ENCODE peak calls at places on chromosomes 2 and 18, in five cellular contexts. One of them, this sample, is unnamed.

GRCh38 chr2:238096311-238097011 is 3.7 kb upstream of the ESPNL start:
- DNase-seq in MM.1S: no peak
- DNase-seq in sigmoid colon: no peak
- DNase-seq in IMR-90: no peak
- DNase-seq in GM12865: no peak
- DNase-seq in this sample: no peak

GRCh38 chr2:50820176-50820575 is 211.8 kb downstream of the NRXN1 start:
- DNase-seq in MM.1S: peak
- DNase-seq in IMR-90: no peak
- DNase-seq in sigmoid colon: no peak
- DNase-seq in GM12865: no peak
- DNase-seq in this sample: no peak

GRCh38 chr2:202718614-202719013 is 83.8 kb downstream of the FAM117B start:
- DNase-seq in sigmoid colon: no peak
- DNase-seq in IMR-90: peak
- DNase-seq in GM12865: no peak
- DNase-seq in MM.1S: no peak
- DNase-seq in this sample: no peak

GRCh38 chr2:158817596-158817995 is 22.5 kb downstream of the DAPL1 start:
- DNase-seq in GM12865: no peak
- DNase-seq in sigmoid colon: no peak
- DNase-seq in IMR-90: peak
- DNase-seq in MM.1S: no peak
- DNase-seq in this sample: no peak

GRCh38 chr2:63875758-63876710 is 34.3 kb downstream of the UGP2 start:
- DNase-seq in GM12865: no peak
- DNase-seq in sigmoid colon: no peak
- DNase-seq in MM.1S: no peak
- DNase-seq in IMR-90: no peak
- DNase-seq in this sample: no peak

GRCh38 chr2:159119652-159120257 is 151.3 kb downstream of the TANC1 start:
- DNase-seq in IMR-90: peak
- DNase-seq in MM.1S: peak
- DNase-seq in GM12865: no peak
- DNase-seq in sigmoid colon: no peak
- DNase-seq in this sample: no peak

GRCh38 chr2:18094277-18094676 is 215.8 kb downstream of the KCNS3 start:
- DNase-seq in sigmoid colon: no peak
- DNase-seq in IMR-90: no peak
- DNase-seq in MM.1S: no peak
- DNase-seq in GM12865: no peak
- DNase-seq in this sample: no peak

GRCh38 chr18:34223164-34223892 is 1.4 kb downstream of the NOL4 start:
- DNase-seq in sigmoid colon: no peak
- DNase-seq in MM.1S: no peak
- DNase-seq in GM12865: peak
- DNase-seq in IMR-90: no peak
- DNase-seq in this sample: no peak

GRCh38 chr2:197387179-197387578 is 47.6 kb downstream of the SF3B1 start:
- DNase-seq in MM.1S: no peak
- DNase-seq in IMR-90: no peak
- DNase-seq in GM12865: no peak
- DNase-seq in sigmoid colon: no peak
- DNase-seq in this sample: no peak

GRCh38 chr2:15673919-15674636 is 82.4 kb downstream of the DDX1 start:
- DNase-seq in MM.1S: no peak
- DNase-seq in GM12865: no peak
- DNase-seq in sigmoid colon: no peak
- DNase-seq in IMR-90: peak
- DNase-seq in this sample: no peak

DNA sequence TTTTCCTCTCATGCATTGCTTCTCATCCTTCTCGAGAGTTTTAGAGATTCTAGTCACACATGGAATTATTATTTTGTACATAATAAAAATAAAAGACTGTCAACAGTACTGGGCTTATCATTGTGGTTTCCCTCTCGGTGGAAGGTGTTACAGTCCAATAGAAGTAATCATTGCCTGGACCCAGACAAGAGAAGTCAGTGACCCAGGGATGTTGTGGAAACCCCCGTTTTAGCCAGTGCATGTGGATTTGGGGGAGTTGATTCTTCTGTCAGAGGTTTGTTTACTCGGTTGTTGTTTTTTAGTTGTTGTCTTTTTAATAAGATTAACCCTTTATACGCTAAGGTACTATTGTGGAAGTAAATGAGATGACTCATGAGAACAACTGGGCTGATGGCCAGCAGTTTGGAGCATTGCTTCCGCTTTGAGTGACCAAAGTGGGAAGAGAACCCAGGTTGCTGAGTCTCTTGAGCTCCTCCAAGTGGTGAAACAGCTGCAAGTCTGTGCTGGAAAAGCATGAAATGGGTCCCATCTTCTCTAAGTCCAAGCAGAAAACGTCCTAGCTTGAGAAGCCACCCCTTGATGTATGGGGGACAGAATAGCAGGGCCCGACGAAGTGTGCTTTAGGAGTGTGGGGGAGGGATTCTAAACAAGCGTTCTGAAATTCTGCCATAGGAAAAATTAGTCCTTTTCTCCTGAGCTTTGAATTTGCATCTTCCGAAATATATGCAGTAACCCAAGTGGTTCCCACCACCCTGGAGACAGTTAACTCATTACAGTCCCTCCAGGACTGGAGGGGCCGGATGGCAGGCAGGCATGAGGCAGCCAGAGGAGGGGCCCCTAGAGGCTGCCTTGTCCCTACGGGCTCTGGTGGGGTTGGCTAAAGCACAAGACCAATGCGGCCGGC is 61.8 kb upstream of the GPR45 start:
- DNase-seq in MM.1S: no peak
- DNase-seq in IMR-90: peak
- DNase-seq in sigmoid colon: no peak
- DNase-seq in GM12865: peak
- DNase-seq in this sample: no peak
- TF ChIP-seq CTCF in MM.1S: peak
- TF ChIP-seq CTCF in IMR-90: peak
- TF ChIP-seq CTCF in sigmoid colon: no peak
- TF ChIP-seq CTCF in GM12865: peak
- TF ChIP-seq CTCF in this sample: peak

GRCh38 chr18:76518543-76519155 is 23.6 kb upstream of the ZNF516 start:
- DNase-seq in IMR-90: peak
- DNase-seq in GM12865: peak
- DNase-seq in MM.1S: no peak
- DNase-seq in sigmoid colon: no peak
- DNase-seq in this sample: no peak
- TF ChIP-seq CTCF in IMR-90: no peak
- TF ChIP-seq CTCF in GM12865: no peak
- TF ChIP-seq CTCF in MM.1S: no peak
- TF ChIP-seq CTCF in sigmoid colon: no peak
- TF ChIP-seq CTCF in this sample: no peak

GRCh38 chr2:31038385-31038784 is 99.9 kb downstream of the GALNT14 start:
- DNase-seq in sigmoid colon: no peak
- DNase-seq in IMR-90: no peak
- DNase-seq in GM12865: no peak
- DNase-seq in MM.1S: no peak
- DNase-seq in this sample: no peak
- TF ChIP-seq CTCF in sigmoid colon: no peak
- TF ChIP-seq CTCF in IMR-90: no peak
- TF ChIP-seq CTCF in GM12865: no peak
- TF ChIP-seq CTCF in MM.1S: no peak
- TF ChIP-seq CTCF in this sample: no peak

DNA sequence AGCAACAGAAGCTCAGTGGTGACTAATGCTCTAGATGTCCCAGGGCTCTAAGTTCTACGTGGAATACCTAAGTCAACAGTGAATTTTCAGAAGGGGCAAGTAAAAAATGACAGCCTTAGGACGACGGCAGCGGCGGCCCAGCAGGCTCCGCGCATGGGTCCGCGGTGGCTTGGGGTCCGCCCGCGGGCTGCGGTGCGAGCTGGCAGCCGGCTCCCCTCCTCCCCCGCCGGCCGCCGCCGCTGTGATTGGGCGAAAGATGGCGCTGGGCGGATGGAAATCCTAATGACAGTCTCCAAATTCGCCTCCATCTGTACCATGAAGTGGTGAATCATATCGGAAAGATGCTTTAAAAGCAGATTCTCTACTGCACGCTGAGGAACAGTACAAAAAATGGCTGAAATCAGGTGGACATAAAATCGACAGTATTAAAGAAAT is 74.7 kb downstream of the HNRNPLL start:
- DNase-seq in sigmoid colon: no peak
- DNase-seq in MM.1S: no peak
- DNase-seq in GM12865: peak
- DNase-seq in IMR-90: peak
- DNase-seq in this sample: no peak
- TF ChIP-seq CTCF in sigmoid colon: no peak
- TF ChIP-seq CTCF in MM.1S: no peak
- TF ChIP-seq CTCF in GM12865: no peak
- TF ChIP-seq CTCF in IMR-90: no peak
- TF ChIP-seq CTCF in this sample: peak

GRCh38 chr2:174776223-174776622 is 12.0 kb upstream of the CHRNA1 start:
- DNase-seq in MM.1S: no peak
- DNase-seq in IMR-90: no peak
- DNase-seq in GM12865: no peak
- DNase-seq in sigmoid colon: no peak
- DNase-seq in this sample: no peak
- TF ChIP-seq CTCF in MM.1S: peak
- TF ChIP-seq CTCF in IMR-90: peak
- TF ChIP-seq CTCF in GM12865: peak
- TF ChIP-seq CTCF in sigmoid colon: no peak
- TF ChIP-seq CTCF in this sample: peak

DNA sequence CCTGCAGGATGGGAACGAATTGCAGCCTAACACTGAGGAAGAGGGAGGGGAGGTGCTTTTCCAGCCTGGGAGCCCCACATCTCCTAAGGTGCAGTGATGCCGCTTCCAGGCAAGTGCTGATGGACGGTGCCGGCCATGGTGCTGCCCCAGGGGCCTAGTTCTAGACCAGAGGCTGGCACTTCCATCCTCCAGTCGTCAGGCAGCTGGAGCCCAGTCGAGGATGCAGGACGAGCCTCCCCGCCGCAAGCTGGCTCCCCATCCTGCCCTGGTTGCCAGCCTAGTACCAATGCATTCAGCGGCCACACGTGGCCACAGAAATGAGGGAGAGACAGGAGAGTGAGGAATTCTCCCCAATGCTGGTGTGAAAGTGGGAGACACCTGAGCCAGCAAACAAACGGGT is 413.5 kb downstream of the ZNF516 start:
- DNase-seq in GM12865: no peak
- DNase-seq in IMR-90: no peak
- DNase-seq in sigmoid colon: no peak
- DNase-seq in MM.1S: no peak
- DNase-seq in this sample: no peak
- TF ChIP-seq CTCF in GM12865: no peak
- TF ChIP-seq CTCF in IMR-90: no peak
- TF ChIP-seq CTCF in sigmoid colon: no peak
- TF ChIP-seq CTCF in MM.1S: no peak
- TF ChIP-seq CTCF in this sample: no peak